ENCODE peak calls at places on chromosomes 5 and 9, in nine cellular contexts. One of them, this sample, is unnamed.
A peak's percentile ranks its signal among the peaks of the same experiment; 100 is the strongest.

GRCh38 chr9:105976257-105976656 is 281.9 kb downstream of the TMEM38B start:
- DNase-seq in amniotic stem cell: no peak
- DNase-seq in iPS DF 6.9: no peak
- DNase-seq in HCT116: no peak
- DNase-seq in naive thymus-derived CD8-positive, alpha-beta T cell: no peak
- DNase-seq in NCI-H2171: peak; percentile 63
- DNase-seq in stimulated activated CD8-positive, alpha-beta memory T cell treated with anti-CD3 and anti-CD28 coated beads, Interleukin-15, amount 100 ng/mL, for 1 hour: no peak
- DNase-seq in stimulated activated CD4-positive, alpha-beta T cell treated with anti-CD3 and anti-CD28 coated beads, Interleukin-2, amount 100 ng/mL, for 48 hours: no peak
- DNase-seq in Ammon's horn: peak; percentile 70
- DNase-seq in this sample: no peak

GRCh38 chr5:151651997-151652645 is 34.6 kb downstream of the SPARC start:
- DNase-seq in amniotic stem cell: peak; percentile 58
- DNase-seq in iPS DF 6.9: peak; percentile 64
- DNase-seq in HCT116: peak; percentile 64
- DNase-seq in naive thymus-derived CD8-positive, alpha-beta T cell: peak; percentile 61
- DNase-seq in NCI-H2171: peak; percentile 31
- DNase-seq in stimulated activated CD8-positive, alpha-beta memory T cell treated with anti-CD3 and anti-CD28 coated beads, Interleukin-15, amount 100 ng/mL, for 1 hour: peak; percentile 34
- DNase-seq in stimulated activated CD4-positive, alpha-beta T cell treated with anti-CD3 and anti-CD28 coated beads, Interleukin-2, amount 100 ng/mL, for 48 hours: peak; percentile 72
- DNase-seq in Ammon's horn: peak; percentile 93
- DNase-seq in this sample: peak; percentile 56

GRCh38 chr5:75611324-75612210 is at the start of gene ANKDD1B:
- DNase-seq in amniotic stem cell: no peak
- DNase-seq in iPS DF 6.9: no peak
- DNase-seq in HCT116: no peak
- DNase-seq in naive thymus-derived CD8-positive, alpha-beta T cell: no peak
- DNase-seq in NCI-H2171: no peak
- DNase-seq in stimulated activated CD8-positive, alpha-beta memory T cell treated with anti-CD3 and anti-CD28 coated beads, Interleukin-15, amount 100 ng/mL, for 1 hour: no peak
- DNase-seq in stimulated activated CD4-positive, alpha-beta T cell treated with anti-CD3 and anti-CD28 coated beads, Interleukin-2, amount 100 ng/mL, for 48 hours: no peak
- DNase-seq in Ammon's horn: no peak
- DNase-seq in this sample: no peak

GRCh38 chr5:143054480-143054941 is 284.3 kb downstream of the ARHGAP26 start:
- DNase-seq in amniotic stem cell: no peak
- DNase-seq in iPS DF 6.9: no peak
- DNase-seq in HCT116: no peak
- DNase-seq in naive thymus-derived CD8-positive, alpha-beta T cell: no peak
- DNase-seq in NCI-H2171: no peak
- DNase-seq in stimulated activated CD8-positive, alpha-beta memory T cell treated with anti-CD3 and anti-CD28 coated beads, Interleukin-15, amount 100 ng/mL, for 1 hour: no peak
- DNase-seq in stimulated activated CD4-positive, alpha-beta T cell treated with anti-CD3 and anti-CD28 coated beads, Interleukin-2, amount 100 ng/mL, for 48 hours: no peak
- DNase-seq in Ammon's horn: peak; percentile 59
- DNase-seq in this sample: no peak

GRCh38 chr5:494667-495255 is 29.5 kb downstream of the SLC9A3 start:
- DNase-seq in amniotic stem cell: no peak
- DNase-seq in iPS DF 6.9: no peak
- DNase-seq in HCT116: no peak
- DNase-seq in naive thymus-derived CD8-positive, alpha-beta T cell: no peak
- DNase-seq in NCI-H2171: no peak
- DNase-seq in stimulated activated CD8-positive, alpha-beta memory T cell treated with anti-CD3 and anti-CD28 coated beads, Interleukin-15, amount 100 ng/mL, for 1 hour: no peak
- DNase-seq in stimulated activated CD4-positive, alpha-beta T cell treated with anti-CD3 and anti-CD28 coated beads, Interleukin-2, amount 100 ng/mL, for 48 hours: no peak
- DNase-seq in Ammon's horn: no peak
- DNase-seq in this sample: no peak

GRCh38 chr9:77158772-77159513 is 18.4 kb upstream of the VPS13A start:
- DNase-seq in amniotic stem cell: no peak
- DNase-seq in iPS DF 6.9: no peak
- DNase-seq in HCT116: no peak
- DNase-seq in naive thymus-derived CD8-positive, alpha-beta T cell: no peak
- DNase-seq in NCI-H2171: no peak
- DNase-seq in stimulated activated CD8-positive, alpha-beta memory T cell treated with anti-CD3 and anti-CD28 coated beads, Interleukin-15, amount 100 ng/mL, for 1 hour: no peak
- DNase-seq in stimulated activated CD4-positive, alpha-beta T cell treated with anti-CD3 and anti-CD28 coated beads, Interleukin-2, amount 100 ng/mL, for 48 hours: no peak
- DNase-seq in Ammon's horn: no peak
- DNase-seq in this sample: no peak

GRCh38 chr9:138112090-138112748 is 234.6 kb downstream of the CACNA1B start:
- DNase-seq in amniotic stem cell: no peak
- DNase-seq in iPS DF 6.9: no peak
- DNase-seq in HCT116: no peak
- DNase-seq in naive thymus-derived CD8-positive, alpha-beta T cell: no peak
- DNase-seq in NCI-H2171: no peak
- DNase-seq in stimulated activated CD8-positive, alpha-beta memory T cell treated with anti-CD3 and anti-CD28 coated beads, Interleukin-15, amount 100 ng/mL, for 1 hour: no peak
- DNase-seq in stimulated activated CD4-positive, alpha-beta T cell treated with anti-CD3 and anti-CD28 coated beads, Interleukin-2, amount 100 ng/mL, for 48 hours: no peak
- DNase-seq in Ammon's horn: no peak
- DNase-seq in this sample: no peak

GRCh38 chr5:72427488-72428437 is 79.4 kb downstream of the ZNF366 start:
- DNase-seq in amniotic stem cell: no peak
- DNase-seq in iPS DF 6.9: no peak
- DNase-seq in HCT116: no peak
- DNase-seq in naive thymus-derived CD8-positive, alpha-beta T cell: no peak
- DNase-seq in NCI-H2171: no peak
- DNase-seq in stimulated activated CD8-positive, alpha-beta memory T cell treated with anti-CD3 and anti-CD28 coated beads, Interleukin-15, amount 100 ng/mL, for 1 hour: no peak
- DNase-seq in stimulated activated CD4-positive, alpha-beta T cell treated with anti-CD3 and anti-CD28 coated beads, Interleukin-2, amount 100 ng/mL, for 48 hours: no peak
- DNase-seq in Ammon's horn: no peak
- DNase-seq in this sample: no peak

GRCh38 chr5:96984506-96985192 is 48.8 kb downstream of the LNPEP start:
- DNase-seq in amniotic stem cell: no peak
- DNase-seq in iPS DF 6.9: no peak
- DNase-seq in HCT116: no peak
- DNase-seq in naive thymus-derived CD8-positive, alpha-beta T cell: no peak
- DNase-seq in NCI-H2171: no peak
- DNase-seq in stimulated activated CD8-positive, alpha-beta memory T cell treated with anti-CD3 and anti-CD28 coated beads, Interleukin-15, amount 100 ng/mL, for 1 hour: no peak
- DNase-seq in stimulated activated CD4-positive, alpha-beta T cell treated with anti-CD3 and anti-CD28 coated beads, Interleukin-2, amount 100 ng/mL, for 48 hours: no peak
- DNase-seq in Ammon's horn: no peak
- DNase-seq in this sample: no peak

GRCh38 chr9:85871008-85871407 is 69.9 kb upstream of the NAA35 start:
- DNase-seq in amniotic stem cell: no peak
- DNase-seq in iPS DF 6.9: no peak
- DNase-seq in HCT116: no peak
- DNase-seq in naive thymus-derived CD8-positive, alpha-beta T cell: no peak
- DNase-seq in NCI-H2171: no peak
- DNase-seq in stimulated activated CD8-positive, alpha-beta memory T cell treated with anti-CD3 and anti-CD28 coated beads, Interleukin-15, amount 100 ng/mL, for 1 hour: no peak
- DNase-seq in stimulated activated CD4-positive, alpha-beta T cell treated with anti-CD3 and anti-CD28 coated beads, Interleukin-2, amount 100 ng/mL, for 48 hours: no peak
- DNase-seq in Ammon's horn: no peak
- DNase-seq in this sample: no peak

GRCh38 chr9:113427629-113428028 is 17.1 kb downstream of the C9orf43 start:
- DNase-seq in amniotic stem cell: no peak
- DNase-seq in iPS DF 6.9: no peak
- DNase-seq in HCT116: no peak
- DNase-seq in naive thymus-derived CD8-positive, alpha-beta T cell: no peak
- DNase-seq in NCI-H2171: no peak
- DNase-seq in stimulated activated CD8-positive, alpha-beta memory T cell treated with anti-CD3 and anti-CD28 coated beads, Interleukin-15, amount 100 ng/mL, for 1 hour: no peak
- DNase-seq in stimulated activated CD4-positive, alpha-beta T cell treated with anti-CD3 and anti-CD28 coated beads, Interleukin-2, amount 100 ng/mL, for 48 hours: no peak
- DNase-seq in Ammon's horn: no peak
- DNase-seq in this sample: no peak

GRCh38 chr9:7234144-7234543 is 476.4 kb downstream of the KDM4C start:
- DNase-seq in amniotic stem cell: no peak
- DNase-seq in iPS DF 6.9: peak; percentile 76
- DNase-seq in HCT116: peak; percentile 41
- DNase-seq in naive thymus-derived CD8-positive, alpha-beta T cell: no peak
- DNase-seq in NCI-H2171: no peak
- DNase-seq in stimulated activated CD8-positive, alpha-beta memory T cell treated with anti-CD3 and anti-CD28 coated beads, Interleukin-15, amount 100 ng/mL, for 1 hour: no peak
- DNase-seq in stimulated activated CD4-positive, alpha-beta T cell treated with anti-CD3 and anti-CD28 coated beads, Interleukin-2, amount 100 ng/mL, for 48 hours: peak; percentile 50
- DNase-seq in Ammon's horn: no peak
- DNase-seq in this sample: no peak

GRCh38 chr9:125632321-125633115 is 74.5 kb downstream of the MAPKAP1 start:
- DNase-seq in amniotic stem cell: no peak
- DNase-seq in iPS DF 6.9: no peak
- DNase-seq in HCT116: no peak
- DNase-seq in naive thymus-derived CD8-positive, alpha-beta T cell: no peak
- DNase-seq in NCI-H2171: no peak
- DNase-seq in stimulated activated CD8-positive, alpha-beta memory T cell treated with anti-CD3 and anti-CD28 coated beads, Interleukin-15, amount 100 ng/mL, for 1 hour: no peak
- DNase-seq in stimulated activated CD4-positive, alpha-beta T cell treated with anti-CD3 and anti-CD28 coated beads, Interleukin-2, amount 100 ng/mL, for 48 hours: peak; percentile 25
- DNase-seq in Ammon's horn: peak; percentile 34
- DNase-seq in this sample: no peak

GRCh38 chr9:113953541-113953940 is 77.4 kb downstream of the ZNF618 start:
- DNase-seq in amniotic stem cell: no peak
- DNase-seq in iPS DF 6.9: no peak
- DNase-seq in HCT116: no peak
- DNase-seq in naive thymus-derived CD8-positive, alpha-beta T cell: no peak
- DNase-seq in NCI-H2171: no peak
- DNase-seq in stimulated activated CD8-positive, alpha-beta memory T cell treated with anti-CD3 and anti-CD28 coated beads, Interleukin-15, amount 100 ng/mL, for 1 hour: no peak
- DNase-seq in stimulated activated CD4-positive, alpha-beta T cell treated with anti-CD3 and anti-CD28 coated beads, Interleukin-2, amount 100 ng/mL, for 48 hours: no peak
- DNase-seq in Ammon's horn: no peak
- DNase-seq in this sample: no peak

GRCh38 chr5:72597456-72597948 is 90.3 kb upstream of the ZNF366 start:
- DNase-seq in amniotic stem cell: peak; percentile 81
- DNase-seq in iPS DF 6.9: no peak
- DNase-seq in HCT116: no peak
- DNase-seq in naive thymus-derived CD8-positive, alpha-beta T cell: no peak
- DNase-seq in NCI-H2171: no peak
- DNase-seq in stimulated activated CD8-positive, alpha-beta memory T cell treated with anti-CD3 and anti-CD28 coated beads, Interleukin-15, amount 100 ng/mL, for 1 hour: no peak
- DNase-seq in stimulated activated CD4-positive, alpha-beta T cell treated with anti-CD3 and anti-CD28 coated beads, Interleukin-2, amount 100 ng/mL, for 48 hours: no peak
- DNase-seq in Ammon's horn: no peak
- DNase-seq in this sample: no peak

GRCh38 chr9:112861638-112862555 is 28.8 kb downstream of the SLC46A2 start:
- DNase-seq in amniotic stem cell: no peak
- DNase-seq in iPS DF 6.9: no peak
- DNase-seq in HCT116: no peak
- DNase-seq in naive thymus-derived CD8-positive, alpha-beta T cell: no peak
- DNase-seq in NCI-H2171: no peak
- DNase-seq in stimulated activated CD8-positive, alpha-beta memory T cell treated with anti-CD3 and anti-CD28 coated beads, Interleukin-15, amount 100 ng/mL, for 1 hour: no peak
- DNase-seq in stimulated activated CD4-positive, alpha-beta T cell treated with anti-CD3 and anti-CD28 coated beads, Interleukin-2, amount 100 ng/mL, for 48 hours: no peak
- DNase-seq in Ammon's horn: peak; percentile 59
- DNase-seq in this sample: no peak

GRCh38 chr5:75510836-75511434 is 494 bp downstream of the CERT1 start:
- DNase-seq in amniotic stem cell: peak; percentile 7
- DNase-seq in iPS DF 6.9: no peak
- DNase-seq in HCT116: no peak
- DNase-seq in naive thymus-derived CD8-positive, alpha-beta T cell: peak; percentile 35
- DNase-seq in NCI-H2171: no peak
- DNase-seq in stimulated activated CD8-positive, alpha-beta memory T cell treated with anti-CD3 and anti-CD28 coated beads, Interleukin-15, amount 100 ng/mL, for 1 hour: peak; percentile 5
- DNase-seq in stimulated activated CD4-positive, alpha-beta T cell treated with anti-CD3 and anti-CD28 coated beads, Interleukin-2, amount 100 ng/mL, for 48 hours: peak; percentile 39
- DNase-seq in Ammon's horn: peak; percentile 51
- DNase-seq in this sample: peak; percentile 26

GRCh38 chr5:109692852-109693251 is 3.1 kb downstream of the MAN2A1 start:
- DNase-seq in amniotic stem cell: no peak
- DNase-seq in iPS DF 6.9: no peak
- DNase-seq in HCT116: no peak
- DNase-seq in naive thymus-derived CD8-positive, alpha-beta T cell: no peak
- DNase-seq in NCI-H2171: no peak
- DNase-seq in stimulated activated CD8-positive, alpha-beta memory T cell treated with anti-CD3 and anti-CD28 coated beads, Interleukin-15, amount 100 ng/mL, for 1 hour: no peak
- DNase-seq in stimulated activated CD4-positive, alpha-beta T cell treated with anti-CD3 and anti-CD28 coated beads, Interleukin-2, amount 100 ng/mL, for 48 hours: no peak
- DNase-seq in Ammon's horn: no peak
- DNase-seq in this sample: no peak

GRCh38 chr9:23451802-23452418 is 374.1 kb downstream of the ELAVL2 start:
- DNase-seq in amniotic stem cell: no peak
- DNase-seq in iPS DF 6.9: no peak
- DNase-seq in HCT116: no peak
- DNase-seq in naive thymus-derived CD8-positive, alpha-beta T cell: no peak
- DNase-seq in NCI-H2171: no peak
- DNase-seq in stimulated activated CD8-positive, alpha-beta memory T cell treated with anti-CD3 and anti-CD28 coated beads, Interleukin-15, amount 100 ng/mL, for 1 hour: no peak
- DNase-seq in stimulated activated CD4-positive, alpha-beta T cell treated with anti-CD3 and anti-CD28 coated beads, Interleukin-2, amount 100 ng/mL, for 48 hours: no peak
- DNase-seq in Ammon's horn: no peak
- DNase-seq in this sample: no peak

GRCh38 chr9:83166369-83166768 is 103.4 kb upstream of the RASEF start:
- DNase-seq in amniotic stem cell: no peak
- DNase-seq in iPS DF 6.9: no peak
- DNase-seq in HCT116: no peak
- DNase-seq in naive thymus-derived CD8-positive, alpha-beta T cell: no peak
- DNase-seq in NCI-H2171: no peak
- DNase-seq in stimulated activated CD8-positive, alpha-beta memory T cell treated with anti-CD3 and anti-CD28 coated beads, Interleukin-15, amount 100 ng/mL, for 1 hour: no peak
- DNase-seq in stimulated activated CD4-positive, alpha-beta T cell treated with anti-CD3 and anti-CD28 coated beads, Interleukin-2, amount 100 ng/mL, for 48 hours: no peak
- DNase-seq in Ammon's horn: no peak
- DNase-seq in this sample: no peak

GRCh38 chr5:119322948-119323629 is 32.7 kb upstream of the TNFAIP8 start:
- DNase-seq in amniotic stem cell: no peak
- DNase-seq in iPS DF 6.9: no peak
- DNase-seq in HCT116: no peak
- DNase-seq in naive thymus-derived CD8-positive, alpha-beta T cell: no peak
- DNase-seq in NCI-H2171: no peak
- DNase-seq in stimulated activated CD8-positive, alpha-beta memory T cell treated with anti-CD3 and anti-CD28 coated beads, Interleukin-15, amount 100 ng/mL, for 1 hour: no peak
- DNase-seq in stimulated activated CD4-positive, alpha-beta T cell treated with anti-CD3 and anti-CD28 coated beads, Interleukin-2, amount 100 ng/mL, for 48 hours: no peak
- DNase-seq in Ammon's horn: no peak
- DNase-seq in this sample: no peak